ENCODE peak calls at places on chromosomes 2 and 18, in eight cellular contexts. L is EL; R is HEK293T; Y is GM04503; E is activated CD4-positive, alpha-beta T cell treated with anti-CD3 and anti-CD28 coated beads, Interleukin-2, amount 10 ng/mL, durations not matched to agents 7 days and 5 days; S is NCI-H226; V is H54; F is Kasumi-1. C is an unnamed sample.

GRCh38 chr2:138321458-138321857 is 180.1 kb upstream of the SPOPL start:
- DNase-seq in F (no peak), R (no peak), Y (no peak), E (no peak), V (no peak), S (no peak), L (no peak), C (no peak)

GRCh38 chr2:54047658-54048057 is 67.8 kb upstream of the ACYP2 start:
- DNase-seq in V (no peak), F (no peak), L (no peak), R (no peak), E (no peak), S (no peak), Y (no peak), C (no peak)

GRCh38 chr2:47336259-47337238 is 66.4 kb upstream of the MSH2 start:
- DNase-seq in L (no peak), E (no peak), S (peak; percentile 78), F (peak; percentile 83), V (no peak), R (no peak), Y (no peak), C (no peak)

GRCh38 chr18:45456076-45457066 is 158.9 kb upstream of the SLC14A2 start:
- DNase-seq in V (no peak), S (no peak), R (no peak), L (no peak), Y (no peak), F (peak; percentile 93), E (no peak), C (no peak)

GRCh38 chr2:12325806-12326205 is 390.9 kb upstream of the TRIB2 start:
- DNase-seq in R (no peak), E (no peak), Y (no peak), S (peak; percentile 96), L (peak; percentile 69), F (peak; percentile 77), V (peak; percentile 54), C (no peak)

GRCh38 chr2:74368499-74368898 is 11.6 kb downstream of the DCTN1 start:
- DNase-seq in S (no peak), E (no peak), R (no peak), Y (no peak), F (no peak), L (no peak), V (no peak), C (no peak)

GRCh38 chr2:71460595-71461303 is 7.4 kb downstream of the DYSF start:
- DNase-seq in F (peak; percentile 19), S (no peak), L (peak; percentile 38), V (no peak), Y (no peak), R (peak; percentile 40), E (no peak), C (no peak)

GRCh38 chr18:28065031-28065792 is 111.7 kb downstream of the CDH2 start:
- DNase-seq in E (no peak), L (peak; percentile 90), R (no peak), Y (peak; percentile 89), F (no peak), V (no peak), S (peak; percentile 96), C (no peak)

GRCh38 chr2:43462866-43463641 is 132.8 kb downstream of the THADA start:
- DNase-seq in R (peak; percentile 16), F (no peak), L (no peak), V (no peak), E (no peak), Y (no peak), S (no peak), C (no peak)